ENCODE peak calls at places on chromosome 1, in four cellular contexts. P, T, S and Z are unnamed samples.

GRCh38 chr1:190599677-190600076 is 122.0 kb upstream of the BRINP3 start:
- DNase-seq in S (no peak), T (no peak), P (no peak), Z (no peak)

GRCh38 chr1:29498126-29499100 is 262.1 kb downstream of the PTPRU start:
- DNase-seq in P (no peak), T (no peak), S (no peak), Z (no peak)

GRCh38 chr1:244865028-244865371 is 657 bp upstream of the HNRNPU start:
- DNase-seq in S (peak; percentile 67), T (no peak), P (peak; percentile 48), Z (no peak)

GRCh38 chr1:210597555-210598134 is 268.9 kb downstream of the HHAT start:
- DNase-seq in S (no peak), T (no peak), P (no peak), Z (no peak)

GRCh38 chr1:21490774-21491482 is 18.3 kb upstream of the ALPL start:
- DNase-seq in T (no peak), S (peak; percentile 50), P (peak; percentile 42), Z (no peak)

GRCh38 chr1:170337413-170337994 is 191.7 kb downstream of the NTMT2 start:
- DNase-seq in S (no peak), P (no peak), T (no peak), Z (no peak)

GRCh38 chr1:213947200-213947775 is 40.5 kb upstream of the PROX1 start:
- DNase-seq in P (peak; percentile 79), S (no peak), T (no peak), Z (no peak)

GRCh38 chr1:3899776-3900149 is 309 bp downstream of the C1orf174 start:
- DNase-seq in T (no peak), P (no peak), S (peak; percentile 62), Z (no peak)

GRCh38 chr1:177983824-177984528 is 14.1 kb upstream of the SEC16B start:
- DNase-seq in S (peak; percentile 70), T (no peak), P (peak; percentile 81), Z (no peak)

GRCh38 chr1:246608616-246609376 is 42.5 kb downstream of the CNST start:
- DNase-seq in S (peak; percentile 80), T (peak; percentile 30), P (peak; percentile 87), Z (peak; percentile 93)

GRCh38 chr1:43835141-43836021 is 98.2 kb upstream of the ARTN start:
- DNase-seq in S (peak; percentile 71), T (no peak), P (no peak), Z (no peak)

GRCh38 chr1:93847811-93848288 is 31.2 kb downstream of the DNTTIP2 start:
- DNase-seq in T (peak; percentile 46), S (peak; percentile 87), P (peak; percentile 66), Z (peak; percentile 51)
- TF ChIP-seq POLR2A in T (no peak), S (peak; percentile 20), P (no peak), Z (no peak)

GRCh38 chr1:40390857-40391256 is 17.3 kb downstream of the SMAP2 start:
- DNase-seq in S (no peak), P (no peak), T (no peak), Z (no peak)

GRCh38 chr1:40393173-40393572 is 19.6 kb downstream of the SMAP2 start:
- DNase-seq in S (no peak), T (no peak), P (no peak), Z (no peak)

GRCh38 chr1:40389871-40390560 is 16.5 kb downstream of the SMAP2 start:
- DNase-seq in S (peak; percentile 65), T (no peak), P (no peak), Z (no peak)

GRCh38 chr1:40391688-40392145 is 18.2 kb downstream of the SMAP2 start:
- DNase-seq in P (peak; percentile 48), T (no peak), S (no peak), Z (no peak)

GRCh38 chr1:40392206-40392605 is 18.7 kb downstream of the SMAP2 start:
- DNase-seq in T (no peak), S (no peak), P (no peak), Z (no peak)
- H3K4me3 ChIP-seq in T (no peak overlapping the region), S (no peak overlapping the region), P (no peak overlapping the region), Z (no peak overlapping the region)

GRCh38 chr1:174818014-174818616 is 181.6 kb upstream of the CACYBP start:
- DNase-seq in T (no peak), P (no peak), S (no peak), Z (no peak)
- H3K4me1 ChIP-seq in T (no peaks in the 10 kb centered on the region), P (no peaks in the 10 kb centered on the region), S (no peaks in the 10 kb centered on the region), Z (no peaks in the 10 kb centered on the region)

DNA sequence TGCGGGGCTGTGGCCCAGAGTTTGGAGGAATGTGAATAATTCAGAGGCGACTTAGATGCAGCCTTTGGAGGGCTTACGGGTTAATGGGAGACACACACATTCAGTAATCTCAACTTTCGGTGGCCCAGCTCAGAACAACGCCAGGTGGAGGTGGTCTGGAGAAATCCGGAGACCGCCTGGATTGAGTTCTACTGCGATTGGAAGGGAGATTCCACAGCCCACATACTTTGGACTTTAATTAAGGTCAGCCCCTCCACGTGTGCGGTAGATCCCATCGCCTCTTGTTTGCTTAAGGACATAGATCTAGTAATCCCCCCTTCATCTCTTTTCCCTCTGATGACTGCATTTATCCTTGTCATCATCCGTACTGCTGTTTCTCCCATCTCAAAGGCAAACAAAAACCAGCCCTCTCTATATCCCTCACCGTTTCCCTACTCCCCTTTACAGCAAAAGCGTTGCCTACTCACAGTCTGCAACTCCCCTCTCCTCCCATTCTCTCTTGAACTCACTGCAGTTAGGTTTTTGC is 712 bp upstream of the BSDC1 start:
- DNase-seq in P (no peak), S (no peak), T (no peak), Z (no peak)
- TF ChIP-seq POLR2A in P (no peak), S (peak; percentile 73), T (no peak), Z (no peak)

DNA sequence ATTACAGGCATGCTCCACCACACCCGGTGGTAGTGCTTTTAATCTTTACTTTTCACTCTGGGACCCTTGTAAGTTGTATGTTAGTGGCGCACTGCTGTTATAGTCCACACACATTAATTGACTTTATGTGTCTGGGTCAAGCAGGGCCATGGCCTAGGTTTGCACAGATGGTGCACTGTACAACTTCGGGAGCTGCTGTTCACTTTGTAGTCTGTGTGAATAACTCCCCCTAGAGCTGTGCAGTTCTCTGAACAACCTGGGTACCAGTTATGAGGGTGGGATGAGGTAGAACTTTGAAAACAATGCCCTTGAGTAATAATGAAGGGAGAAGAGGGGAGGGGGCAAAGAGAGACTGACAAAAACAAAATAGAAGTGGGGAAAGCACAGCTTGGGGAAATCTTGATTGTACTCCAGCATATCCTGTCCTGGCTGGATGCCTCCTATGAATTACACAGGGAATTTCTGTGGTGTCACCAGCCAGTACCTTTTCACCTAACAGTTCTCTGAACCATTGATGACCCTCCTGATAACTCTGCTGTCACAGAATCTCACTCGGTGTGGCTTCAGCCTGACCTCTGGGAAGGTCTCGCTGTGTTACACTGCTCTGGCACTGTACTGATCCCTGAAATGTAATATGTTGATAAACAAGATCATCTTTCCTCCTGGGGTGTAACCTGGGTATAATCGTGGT is 2.2 kb downstream of the PTGFRN start:
- DNase-seq in T (no peak), S (no peak), P (no peak), Z (no peak)
- H3K4me3 ChIP-seq in T (no peak overlapping the region), S (no peak overlapping the region), P (no peak overlapping the region), Z (no peak overlapping the region)

DNA sequence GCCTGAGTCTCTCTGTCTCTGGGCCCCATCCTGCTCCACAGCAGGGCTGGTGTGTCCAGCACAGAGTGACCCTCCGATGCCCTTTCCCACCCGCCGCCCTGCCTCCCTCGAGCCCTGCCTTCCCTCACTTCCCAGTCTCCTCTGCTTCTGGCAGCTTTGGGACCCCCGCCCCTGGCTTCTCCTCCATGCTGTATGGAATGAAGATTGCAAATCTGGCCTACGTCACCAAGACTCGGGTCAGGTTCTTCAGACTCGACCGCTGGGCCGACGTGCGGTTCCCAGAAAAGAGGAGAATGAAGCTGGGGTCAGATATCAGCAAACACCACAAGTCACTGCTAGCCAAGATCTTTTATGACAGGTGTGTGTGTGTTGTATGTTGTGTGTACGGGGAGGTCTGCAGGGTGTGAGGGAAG is 14.3 kb downstream of the MOV10 start:
- DNase-seq in S (no peak), P (no peak), T (no peak), Z (no peak)
- H3K4me1 ChIP-seq in S (peaks cover 24% of the 10 kb centered on the region), P (no peaks in the 10 kb centered on the region), T (peaks cover 26% of the 10 kb centered on the region), Z (no peaks in the 10 kb centered on the region)